ENCODE peak calls at places on chromosomes 16 and 17, in six cellular contexts. T is PC-3, H is MM.1S, I is neural progenitor cell, Z is GM23248, C is SK-N-SH. K is an unnamed sample.

GRCh38 chr17:47714773-47715396 is 18.2 kb upstream of the TBX21 start:
- DNase-seq in C (no peak), H (no peak), T (no peak), I (no peak), Z (no peak), K (no peak)

GRCh38 chr17:43669971-43670644 is 8.4 kb upstream of the MEOX1 start:
- DNase-seq in I (no peak), C (no peak), Z (no peak), T (peak), H (peak), K (no peak)

GRCh38 chr17:57125406-57125805 is 40.4 kb downstream of the AKAP1 start:
- DNase-seq in C (no peak), Z (no peak), I (no peak), T (no peak), H (no peak), K (no peak)

GRCh38 chr17:309361-309888 is 43.2 kb downstream of the RPH3AL start:
- DNase-seq in T (peak), I (peak), H (no peak), C (peak), Z (peak), K (no peak)

GRCh38 chr16:79792952-79793351 is 192.4 kb upstream of the MAF start:
- DNase-seq in H (no peak), I (no peak), Z (no peak), T (no peak), C (peak), K (no peak)

GRCh38 chr17:69945698-69946185 is 129.3 kb upstream of the KCNJ16 start:
- DNase-seq in H (no peak), Z (peak), T (no peak), I (no peak), C (no peak), K (no peak)

GRCh38 chr17:61474934-61475333 is 22.7 kb downstream of the TBX4 start:
- DNase-seq in C (no peak), Z (no peak), I (no peak), H (no peak), T (no peak), K (no peak)

GRCh38 chr16:77599793-77600415 is 122.4 kb upstream of the NUDT7 start:
- DNase-seq in H (peak), Z (peak), T (peak), C (peak), I (peak), K (peak)

GRCh38 chr17:4605826-4606225 is 21.5 kb downstream of the SMTNL2 start:
- DNase-seq in Z (no peak), H (peak), I (no peak), T (no peak), C (no peak), K (no peak)

GRCh38 chr17:64780096-64781012 is 118.2 kb upstream of the SMURF2 start:
- DNase-seq in Z (peak), I (peak), T (peak), C (peak), H (peak), K (peak)

GRCh38 chr16:86373502-86373901 is 136.8 kb upstream of the FOXF1 start:
- DNase-seq in Z (no peak), I (no peak), C (no peak), H (no peak), T (no peak), K (no peak)

GRCh38 chr17:83151442-83152220 is 72.2 kb downstream of the METRNL start:
- DNase-seq in C (peak), Z (peak), I (no peak), H (no peak), T (no peak), K (no peak)

GRCh38 chr17:28878981-28879380 is 18.6 kb downstream of the FLOT2 start:
- DNase-seq in C (peak), T (peak), H (peak), Z (peak), I (peak), K (peak)

GRCh38 chr16:82772215-82772614 is 145.4 kb downstream of the CDH13 start:
- DNase-seq in Z (no peak), C (no peak), H (no peak), I (no peak), T (no peak), K (no peak)

GRCh38 chr16:74740795-74741304 is 33.8 kb downstream of the FA2H start:
- DNase-seq in T (peak), Z (peak), C (no peak), I (no peak), H (no peak), K (peak)

GRCh38 chr16:4111748-4112696 is 4.2 kb downstream of the ADCY9 start:
- DNase-seq in I (no peak), Z (peak), C (no peak), T (peak), H (no peak), K (no peak)

GRCh38 chr17:59337741-59338299 is 6.4 kb downstream of the YPEL2 start:
- DNase-seq in T (no peak), I (no peak), Z (no peak), H (no peak), C (no peak), K (no peak)

GRCh38 chr17:47850692-47851573 is at the start of gene SP6:
- DNase-seq in H (peak), I (peak), T (peak), Z (peak), C (peak), K (peak)

GRCh38 chr17:19270951-19271611 is 33.9 kb downstream of the EPN2 start:
- DNase-seq in H (no peak), I (no peak), C (no peak), Z (no peak), T (no peak), K (no peak)

GRCh38 chr16:89722392-89723278 is 1.3 kb downstream of the ZNF276 start:
- DNase-seq in H (peak), T (peak), Z (peak), C (no peak), I (peak), K (peak)

GRCh38 chr16:88004391-88004790 is 53.2 kb downstream of the BANP start:
- DNase-seq in H (no peak), I (no peak), C (no peak), T (no peak), Z (no peak), K (no peak)

GRCh38 chr16:75224683-75225082 is 5.9 kb downstream of the CTRB1 start:
- DNase-seq in T (no peak), Z (no peak), C (no peak), H (no peak), I (no peak), K (no peak)

GRCh38 chr17:51860934-51861561 is 297.5 kb downstream of the CA10 start:
- DNase-seq in H (peak), I (peak), C (peak), Z (peak), T (peak), K (peak)

GRCh38 chr17:32566303-32566702 is 79.5 kb downstream of the CDK5R1 start:
- DNase-seq in C (no peak), T (no peak), Z (no peak), I (no peak), H (no peak), K (no peak)

GRCh38 chr16:20879175-20880053 is 20.7 kb downstream of the DCUN1D3 start:
- DNase-seq in H (no peak), T (peak), C (no peak), I (no peak), Z (peak), K (no peak)

GRCh38 chr17:59846391-59847165 is 46.2 kb downstream of the TUBD1 start:
- DNase-seq in C (no peak), Z (peak), H (peak), I (no peak), T (peak), K (peak)

GRCh38 chr17:59353936-59354755 is 22.7 kb downstream of the YPEL2 start:
- DNase-seq in I (no peak), C (no peak), T (no peak), Z (no peak), H (no peak), K (no peak)

GRCh38 chr17:67549787-67550186 is 167.9 kb upstream of the NOL11 start:
- DNase-seq in I (no peak), T (no peak), Z (no peak), C (no peak), H (no peak), K (no peak)

GRCh38 chr16:78390070-78390469 is 290.6 kb downstream of the WWOX start:
- DNase-seq in T (no peak), Z (no peak), I (no peak), C (no peak), H (no peak), K (no peak)

GRCh38 chr17:27544350-27545131 is 86.4 kb upstream of the LGALS9 start:
- DNase-seq in Z (no peak), T (no peak), H (peak), I (no peak), C (no peak), K (no peak)

GRCh38 chr17:35969558-35970442 is 11.5 kb downstream of the CCL16 start:
- DNase-seq in Z (peak), C (peak), I (peak), H (peak), T (peak), K (peak)

GRCh38 chr16:11613381-11614303 is 26.9 kb upstream of the LITAF start:
- DNase-seq in I (no peak), Z (no peak), H (no peak), C (no peak), T (peak), K (no peak)

GRCh38 chr16:2296662-2297505 is 29.0 kb upstream of the RNPS1 start:
- DNase-seq in C (peak), Z (peak), T (peak), H (peak), I (peak), K (peak)

GRCh38 chr17:33452797-33453196 is 159.7 kb upstream of the ASIC2 start:
- DNase-seq in T (no peak), Z (no peak), H (no peak), C (no peak), I (no peak), K (no peak)

GRCh38 chr17:34760931-34761500 is 181.6 kb downstream of the TMEM132E start:
- DNase-seq in Z (no peak), H (no peak), I (no peak), T (no peak), C (no peak), K (no peak)

GRCh38 chr16:27298132-27298531 is 15.6 kb upstream of the IL4R start:
- DNase-seq in C (no peak), Z (no peak), H (no peak), T (no peak), I (no peak), K (no peak)

GRCh38 chr16:27303256-27304100 is 10.3 kb upstream of the IL4R start:
- DNase-seq in H (no peak), T (no peak), I (no peak), C (no peak), Z (no peak), K (no peak)

GRCh38 chr16:27302126-27302525 is 11.6 kb upstream of the IL4R start:
- DNase-seq in I (no peak), Z (no peak), C (no peak), H (no peak), T (no peak), K (no peak)

GRCh38 chr16:27304102-27304501 is 9.7 kb upstream of the IL4R start:
- DNase-seq in Z (no peak), H (no peak), I (no peak), T (no peak), C (no peak), K (no peak)

GRCh38 chr16:27301236-27301861 is 12.4 kb upstream of the IL4R start:
- DNase-seq in Z (peak), C (no peak), H (no peak), I (no peak), T (peak), K (no peak)
- H3K9ac ChIP-seq in Z (no peak), C (no peak), H (no peak), I (no peak), T (no peak), K (no peak)

GRCh38 chr17:42287305-42288077 is 807 bp upstream of the STAT5A start:
- DNase-seq in C (peak), Z (peak), H (no peak), T (no peak), I (no peak), K (no peak)

GRCh38 chr17:42288078-42288984 is at the start of gene STAT5A:
- DNase-seq in C (peak), I (peak), Z (peak), H (peak), T (no peak), K (no peak)

GRCh38 chr17:42290577-42290976 is 2.3 kb downstream of the STAT5A start:
- DNase-seq in I (no peak), H (no peak), C (peak), T (no peak), Z (no peak), K (no peak)

GRCh38 chr17:42289863-42290165 is 1.5 kb downstream of the STAT5A start:
- DNase-seq in Z (no peak), H (no peak), T (no peak), I (no peak), C (peak), K (no peak)

DNA sequence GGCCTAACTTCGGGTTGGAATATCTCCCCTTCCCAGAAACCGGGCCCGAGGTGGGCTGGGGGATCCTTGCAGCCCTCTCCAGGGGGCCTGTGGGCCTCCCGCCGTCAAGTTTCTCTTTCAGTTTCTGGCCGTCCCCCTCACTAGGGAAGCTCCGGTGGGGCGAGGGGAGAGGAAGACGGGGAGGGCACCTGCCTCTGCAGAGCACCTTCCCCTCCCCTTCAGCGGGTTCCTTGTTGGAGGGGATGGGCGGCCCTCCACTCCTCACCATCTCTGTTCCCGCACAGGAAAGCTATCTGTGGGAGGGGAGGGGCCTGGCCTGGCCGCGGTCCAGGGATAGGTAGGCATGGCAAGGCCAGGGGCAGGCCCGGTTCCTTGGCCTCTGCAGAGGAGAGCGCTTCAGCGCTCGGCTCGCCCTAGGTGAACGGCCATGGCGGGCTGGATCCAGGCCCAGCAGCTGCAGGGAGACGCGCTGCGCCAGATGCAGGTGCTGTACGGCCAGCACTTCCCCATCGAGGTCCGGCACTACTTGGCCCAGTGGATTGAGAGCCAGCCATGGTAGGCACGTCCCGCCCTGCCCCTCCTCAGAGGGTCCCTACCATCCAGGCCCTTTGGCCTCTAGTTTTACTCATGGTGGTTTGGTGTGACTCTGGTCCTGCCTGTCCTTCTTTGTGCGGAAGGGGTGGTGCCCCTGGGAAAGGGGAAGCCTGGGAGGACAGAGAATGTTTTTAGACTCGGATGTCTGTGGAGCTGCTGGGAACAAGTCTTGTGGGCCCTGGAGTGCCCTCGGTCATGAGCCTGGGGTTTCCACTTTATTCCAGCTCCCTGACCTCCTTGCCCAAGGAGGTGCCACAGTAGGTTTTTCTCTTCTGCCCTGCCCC is 926 bp downstream of the STAT5A start:
- DNase-seq in I (no peak), T (no peak), C (no peak), H (no peak), Z (no peak), K (no peak)
- TF ChIP-seq EZH2phosphoT487 in I (no peak), T (no peak), C (no peak), H (no peak), Z (no peak), K (no peak)

GRCh38 chr17:3531266-3532101 is 26.1 kb downstream of the TRPV3 start:
- DNase-seq in H (no peak), I (no peak), T (no peak), C (no peak), Z (no peak), K (no peak)

GRCh38 chr17:3528604-3529511 is 28.8 kb downstream of the TRPV3 start:
- DNase-seq in I (peak), H (no peak), C (no peak), Z (no peak), T (no peak), K (no peak)

GRCh38 chr17:3532106-3532858 is 25.3 kb downstream of the TRPV3 start:
- DNase-seq in C (no peak), I (no peak), Z (no peak), T (no peak), H (no peak), K (no peak)

GRCh38 chr17:3527896-3528603 is 29.6 kb downstream of the TRPV3 start:
- DNase-seq in Z (no peak), H (no peak), I (no peak), T (no peak), C (no peak), K (no peak)

DNA sequence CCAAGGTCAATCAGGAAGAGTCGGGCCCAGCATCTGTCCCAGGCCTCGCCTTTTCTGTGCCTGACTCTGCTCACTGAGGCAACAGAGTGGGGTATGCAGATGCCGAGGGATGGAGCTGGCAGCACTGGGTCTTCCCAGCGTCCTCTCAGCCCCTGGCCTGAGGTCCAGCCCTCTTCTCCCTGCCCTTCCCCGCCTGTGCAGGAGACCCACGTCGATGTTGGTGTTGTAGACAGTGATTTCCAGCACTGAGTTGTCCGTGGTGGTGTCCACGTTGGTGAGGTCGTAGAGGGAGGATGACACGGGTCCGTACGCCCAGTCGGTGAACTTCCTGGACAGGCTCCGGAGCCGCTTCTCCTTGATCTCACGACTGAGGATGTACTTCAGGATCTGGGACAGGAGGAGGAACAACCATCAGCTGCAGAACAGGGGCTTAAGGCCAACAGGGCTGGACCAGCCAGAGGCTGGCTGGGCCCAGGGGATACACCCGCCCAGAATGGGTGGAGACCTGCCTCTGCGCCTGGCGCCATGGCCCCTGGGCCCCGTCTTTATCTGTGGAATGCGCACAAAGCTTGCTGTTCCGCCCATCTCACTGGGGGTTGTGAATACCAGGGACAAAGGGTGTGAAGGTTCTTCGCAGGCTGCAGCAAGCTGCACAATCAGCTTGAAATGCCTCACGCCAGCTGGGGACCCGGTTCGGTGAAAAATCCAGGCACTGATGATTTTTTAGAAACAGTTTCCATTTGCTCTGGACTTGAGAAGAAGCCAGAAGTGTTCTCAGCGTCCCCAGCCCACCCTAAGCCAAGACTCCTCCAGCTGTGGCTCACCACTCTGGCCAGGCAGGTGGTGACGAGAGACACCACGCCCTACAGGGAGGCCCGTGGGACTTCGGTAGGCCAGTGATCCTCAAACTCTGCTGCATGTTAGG is 27.5 kb downstream of the TRPV3 start:
- DNase-seq in I (peak), H (no peak), T (no peak), Z (peak), C (no peak), K (no peak)
- H3K9ac ChIP-seq in I (no peak), H (no peak), T (no peak), Z (no peak), C (no peak), K (no peak)

DNA sequence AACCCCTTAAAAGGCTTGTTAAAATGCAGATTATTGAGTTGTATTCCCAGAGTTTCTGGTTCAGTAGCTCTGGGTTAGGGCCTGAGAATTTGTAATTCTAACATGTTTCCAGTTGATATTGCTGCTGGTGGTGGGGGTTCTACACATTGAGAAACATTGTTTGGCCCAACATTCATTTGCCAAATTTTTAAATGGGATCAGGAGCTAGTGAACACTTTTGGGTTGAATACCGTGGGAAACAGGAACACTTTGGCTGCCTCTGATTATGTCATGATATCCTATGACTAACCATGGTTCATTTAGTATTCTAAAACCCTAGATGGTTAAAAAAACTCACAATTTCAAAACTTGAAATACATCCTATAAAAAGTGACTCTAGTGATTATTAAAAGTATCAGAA is 89.3 kb downstream of the RPGRIP1L start:
- DNase-seq in Z (peak), C (no peak), I (no peak), T (no peak), H (no peak), K (no peak)
- TF ChIP-seq EZH2phosphoT487 in Z (no peak), C (no peak), I (no peak), T (no peak), H (no peak), K (no peak)

DNA sequence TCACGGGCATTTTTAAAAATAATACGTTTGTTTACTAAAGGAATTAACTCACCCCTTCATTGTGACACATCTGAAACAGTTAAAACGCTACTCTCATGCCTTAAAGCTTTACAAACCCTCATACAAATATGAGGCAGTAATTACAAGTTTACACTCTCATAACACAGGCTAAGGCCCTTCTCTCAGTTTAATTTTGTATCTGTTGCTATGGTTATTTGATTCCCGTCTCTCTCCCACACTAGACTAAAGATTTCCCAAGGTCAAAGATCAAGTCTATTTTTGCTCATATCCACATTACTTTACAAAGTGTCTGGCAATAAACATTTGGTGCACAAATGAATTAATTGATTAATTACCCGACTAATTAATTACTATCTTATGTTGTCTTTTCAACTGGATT is 86.4 kb upstream of the MYOCD start:
- DNase-seq in Z (no peak), T (no peak), H (no peak), I (no peak), C (no peak), K (no peak)
- H3K9ac ChIP-seq in Z (no peak), T (no peak), H (no peak), I (no peak), C (no peak), K (no peak)

K was measured in HCT116.